ENCODE peak calls at places on chromosomes 11 and 22, in five cellular contexts. O is Peyer's patch, N is AG04450, C is DMS153, X is cardiac muscle cell. B is an unnamed sample.

GRCh38 chr22:22106855-22107254 is 124.3 kb upstream of the TOP3B start:
- DNase-seq in C (no peak), O (no peak), N (no peak), X (no peak), B (no peak)

GRCh38 chr11:86629070-86629706 is 43.2 kb downstream of the ME3 start:
- DNase-seq in X (peak; percentile 64), C (no peak), N (no peak), O (no peak), B (no peak)

GRCh38 chr22:33400891-33401290 is 342.7 kb upstream of the SYN3 start:
- DNase-seq in N (no peak), X (no peak), O (no peak), C (no peak), B (no peak)

GRCh38 chr11:110960167-110960566 is 247.9 kb upstream of the ARHGAP20 start:
- DNase-seq in C (no peak), X (no peak), O (no peak), N (no peak), B (no peak)

GRCh38 chr11:36258730-36259360 is 30.4 kb downstream of the COMMD9 start:
- DNase-seq in N (peak; percentile 45), C (peak; percentile 11), O (no peak), X (peak; percentile 89), B (peak; percentile 73)

GRCh38 chr22:24681236-24681635 is 78.2 kb downstream of the GGT1 start:
- DNase-seq in X (peak; percentile 52), C (no peak), O (no peak), N (peak; percentile 56), B (no peak)

GRCh38 chr11:119107538-119108150 is 500 bp downstream of the C2CD2L start:
- DNase-seq in C (no peak), O (no peak), N (no peak), X (no peak), B (no peak)

GRCh38 chr22:17888855-17889254 is 114.6 kb upstream of the BID start:
- DNase-seq in X (peak; percentile 50), O (no peak), N (no peak), C (no peak), B (no peak)

GRCh38 chr11:128653828-128654231 is 40.0 kb upstream of the FLI1 start:
- DNase-seq in X (peak; percentile 30), C (peak; percentile 92), N (no peak), O (peak; percentile 57), B (peak; percentile 64)

GRCh38 chr11:71244116-71244815 is 8.1 kb downstream of the SHANK2 start:
- DNase-seq in C (no peak), N (no peak), O (peak; percentile 19), X (peak; percentile 52), B (no peak)

GRCh38 chr11:87307101-87307500 is 269.4 kb downstream of the TMEM135 start:
- DNase-seq in C (no peak), N (no peak), X (peak; percentile 50), O (no peak), B (no peak)

GRCh38 chr22:19679476-19680099 is 34.7 kb upstream of the SEPTIN5 start:
- DNase-seq in X (peak; percentile 25), C (no peak), O (peak; percentile 58), N (no peak), B (peak; percentile 82)

GRCh38 chr22:36107436-36107835 is 53.1 kb downstream of the APOL3 start:
- DNase-seq in O (no peak), C (no peak), N (no peak), X (no peak), B (no peak)

GRCh38 chr22:49664371-49664881 is 163.2 kb downstream of the BRD1 start:
- DNase-seq in C (no peak), N (no peak), O (peak; percentile 39), X (no peak), B (peak; percentile 52)

GRCh38 chr11:113083571-113083970 is 122.4 kb downstream of the NCAM1 start:
- DNase-seq in N (no peak), C (no peak), O (no peak), X (no peak), B (no peak)

GRCh38 chr11:86980397-86980796 is 25.2 kb upstream of the FZD4 start:
- DNase-seq in O (no peak), C (no peak), X (no peak), N (no peak), B (no peak)

GRCh38 chr11:22656128-22656527 is 10.3 kb upstream of the GAS2 start:
- DNase-seq in X (peak; percentile 39), N (no peak), C (no peak), O (no peak), B (no peak)

GRCh38 chr22:45131749-45132148 is 32.0 kb upstream of the NUP50 start:
- DNase-seq in C (no peak), N (no peak), O (peak; percentile 48), X (no peak), B (no peak)

GRCh38 chr22:33563568-33563967 is 356.7 kb downstream of the LARGE1 start:
- DNase-seq in O (no peak), N (no peak), C (peak; percentile 57), X (no peak), B (no peak)

GRCh38 chr11:64297722-64298358 is 2.3 kb upstream of the CATSPERZ start:
- DNase-seq in O (no peak), N (no peak), X (no peak), C (no peak), B (no peak)

GRCh38 chr11:125464266-125464662 is 31.8 kb downstream of the FEZ1 start:
- DNase-seq in N (no peak), X (peak; percentile 43), O (no peak), C (no peak), B (no peak)

GRCh38 chr11:12529041-12529440 is 145.2 kb upstream of the TEAD1 start:
- DNase-seq in C (no peak), O (no peak), N (no peak), X (peak; percentile 35), B (no peak)

GRCh38 chr22:24876700-24877099 is 69.8 kb downstream of the LHFPL7 start:
- DNase-seq in O (no peak), C (no peak), N (no peak), X (no peak), B (no peak)

GRCh38 chr11:18196532-18196931 is 23.9 kb downstream of the MRGPRX4 start:
- DNase-seq in C (no peak), O (no peak), X (no peak), N (no peak), B (no peak)

GRCh38 chr11:104852811-104853210 is 45.4 kb downstream of the CASP12 start:
- DNase-seq in N (no peak), C (no peak), X (no peak), O (no peak), B (no peak)

GRCh38 chr22:24442352-24442744 is 14.9 kb downstream of the ADORA2A start:
- DNase-seq in O (no peak), C (no peak), X (no peak), N (no peak), B (no peak)

GRCh38 chr11:13423372-13423771 is 39.6 kb downstream of the BTBD10 start:
- DNase-seq in C (no peak), X (no peak), N (no peak), O (no peak), B (no peak)

B was measured in sciatic nerve.